ENCODE peak calls at places on chromosome 19, in ten cellular contexts. O is mucosa of descending colon; U is H4; B is activated T-cell treated with anti-CD3 and anti-CD28 coated beads, Interleukin-2, amount 50 U/mL, for 48 hours; D is H9; V is foreskin keratinocyte; C is HEK293T; S is Calu3; L is NCI-H345; F is amniotic epithelial cell. A is an unnamed sample.

GRCh38 chr19:16326401-16327130 is 1.9 kb downstream of the KLF2 start:
- DNase-seq in O (peak), U (no peak), B (peak), D (peak), V (no peak), C (no peak), S (no peak), L (no peak), F (no peak), A (no peak)

GRCh38 chr19:21569497-21569870 is 64.1 kb downstream of the ZNF429 start:
- DNase-seq in O (no peak), U (peak), B (peak), D (no peak), V (no peak), C (no peak), S (no peak), L (no peak), F (peak), A (peak)

GRCh38 chr19:29620931-29621351 is 14.9 kb downstream of the POP4 start:
- DNase-seq in O (peak), U (no peak), B (peak), D (no peak), V (no peak), C (no peak), S (no peak), L (no peak), F (no peak), A (no peak)

GRCh38 chr19:48498922-48499321 is 12.7 kb downstream of the LMTK3 start:
- DNase-seq in O (no peak), U (no peak), B (no peak), D (no peak), V (no peak), C (no peak), S (peak), L (no peak), F (no peak), A (no peak)

GRCh38 chr19:55373993-55374757 is 2.5 kb upstream of the TMEM190 start:
- DNase-seq in O (no peak), U (no peak), B (no peak), D (no peak), V (no peak), C (no peak), S (no peak), L (no peak), F (peak), A (peak)

GRCh38 chr19:53659292-53659691 is 27.5 kb downstream of the DPRX start:
- DNase-seq in O (no peak), U (peak), B (no peak), D (peak), V (no peak), C (peak), S (no peak), L (no peak), F (peak), A (peak)

GRCh38 chr19:10644351-10645007 is 9.7 kb upstream of the ILF3 start:
- DNase-seq in O (peak), U (peak), B (peak), D (peak), V (peak), C (peak), S (peak), L (peak), F (peak), A (peak)

GRCh38 chr19:3531716-3532115 is 7.3 kb upstream of the TEKTIP1 start:
- DNase-seq in O (peak), U (no peak), B (no peak), D (peak), V (no peak), C (no peak), S (no peak), L (no peak), F (no peak), A (no peak)

GRCh38 chr19:12985049-12985776 is 10.1 kb upstream of the NFIX start:
- DNase-seq in O (peak), U (peak), B (no peak), D (peak), V (no peak), C (no peak), S (peak), L (no peak), F (no peak), A (peak)

GRCh38 chr19:4878491-4878968 is 11.1 kb upstream of the PLIN3 start:
- DNase-seq in O (no peak), U (no peak), B (peak), D (peak), V (no peak), C (no peak), S (no peak), L (no peak), F (no peak), A (no peak)

GRCh38 chr19:12034610-12035009 is 869 bp downstream of the ZNF433 start:
- DNase-seq in O (no peak), U (no peak), B (no peak), D (no peak), V (no peak), C (no peak), S (no peak), L (no peak), F (no peak), A (peak)

A was measured in fibroblast of villous mesenchyme.